ENCODE peak calls at places on chromosomes 12 and 14, in eight cellular contexts. P is CD4-positive, CD25-positive, alpha-beta regulatory T cell; C is EH; F is NCI-H1092 treated with DMSO at 0.1 percent for 48 hours; V is MG63; Y is A549; A is HT1080; J is HuH-7.5. B is an unnamed sample.
A peak's percentile ranks its signal among the peaks of the same experiment; 100 is the strongest.

GRCh38 chr12:56336361-56337167 is 2.1 kb upstream of the IL23A start:
- DNase-seq in P (no peak), Y (no peak), J (no peak), V (no peak), C (no peak), A (no peak), F (no peak), B (no peak)

GRCh38 chr12:49041881-49042484 is 18.6 kb downstream of the KMT2D start:
- DNase-seq in V (no peak), C (no peak), F (no peak), Y (no peak), P (no peak), J (no peak), A (no peak), B (peak; percentile 23)

GRCh38 chr14:20688167-20688839 is at the start of gene ANG:
- DNase-seq in Y (no peak), P (no peak), A (no peak), F (no peak), C (no peak), V (no peak), J (no peak), B (no peak)

GRCh38 chr14:94056579-94057308 is 24.3 kb downstream of the DDX24 start:
- DNase-seq in C (no peak), A (no peak), V (no peak), F (no peak), Y (no peak), P (no peak), J (no peak), B (no peak)

GRCh38 chr12:18864900-18865561 is 127.1 kb downstream of the CAPZA3 start:
- DNase-seq in J (no peak), C (peak; percentile 77), P (no peak), A (peak; percentile 73), F (no peak), Y (no peak), V (peak; percentile 56), B (peak; percentile 40)

GRCh38 chr12:51172515-51173431 is at the start of gene TFCP2:
- DNase-seq in Y (peak; percentile 98), A (peak; percentile 94), F (peak; percentile 91), V (peak; percentile 95), C (peak; percentile 97), P (peak; percentile 91), J (peak; percentile 74), B (peak; percentile 99)

GRCh38 chr14:58587271-58587670 is 50.5 kb upstream of the DACT1 start:
- DNase-seq in F (no peak), Y (no peak), V (peak; percentile 45), C (peak; percentile 83), J (no peak), P (no peak), A (no peak), B (peak; percentile 49)

GRCh38 chr12:29983917-29984316 is 200.2 kb upstream of the TMTC1 start:
- DNase-seq in F (no peak), V (no peak), P (no peak), C (no peak), A (no peak), J (no peak), Y (no peak), B (no peak)

GRCh38 chr12:26878661-26879119 is 45.7 kb upstream of the ITPR2 start:
- DNase-seq in J (no peak), C (peak; percentile 1), F (peak; percentile 96), V (peak; percentile 23), A (no peak), P (no peak), Y (no peak), B (no peak)

GRCh38 chr14:49868720-49869114 is 16.1 kb upstream of the NEMF start:
- DNase-seq in C (no peak), V (no peak), Y (no peak), F (no peak), P (no peak), A (no peak), J (no peak), B (no peak)

GRCh38 chr12:848519-849191 is 96.3 kb downstream of the WNK1 start:
- DNase-seq in F (no peak), V (no peak), A (no peak), P (no peak), Y (no peak), J (no peak), C (peak; percentile 11), B (no peak)